ENCODE peak calls at places on chromosomes 11 and 22, in six cellular contexts. S is IMR-90, W is A549, J is right lobe of liver, A is thyroid gland, F is ovary. G is an unnamed sample.

GRCh38 chr22:32317524-32317923 is 40.1 kb upstream of the RFPL3 start:
- DNase-seq in S (no peak), W (no peak), J (peak; percentile 3), A (no peak), F (peak; percentile 2), G (no peak)

GRCh38 chr11:36818410-36818809 is 220.4 kb upstream of the RAG2 start:
- DNase-seq in S (no peak), W (no peak), J (no peak), A (no peak), F (no peak), G (peak; percentile 28)

GRCh38 chr11:58391879-58392278 is 14.8 kb downstream of the OR5B3 start:
- DNase-seq in S (peak; percentile 72), W (no peak), J (no peak), A (no peak), F (no peak), G (no peak)

GRCh38 chr11:69044111-69045013 is 4.4 kb upstream of the TPCN2 start:
- DNase-seq in S (peak; percentile 72), W (peak; percentile 80), J (peak; percentile 85), A (peak; percentile 75), F (peak; percentile 78), G (peak; percentile 77)

GRCh38 chr11:113725411-113725810 is 19.3 kb upstream of the TMPRSS5 start:
- DNase-seq in S (no peak), W (no peak), J (no peak), A (no peak), F (no peak), G (no peak)

GRCh38 chr11:65500262-65501004 is 1.6 kb downstream of the MALAT1 start:
- DNase-seq in S (peak; percentile 58), W (no peak), J (no peak), A (no peak), F (peak; percentile 62), G (no peak)

GRCh38 chr11:116822575-116822974 is 529 bp downstream of the APOA4 start:
- DNase-seq in S (no peak), W (no peak), J (no peak), A (peak; percentile 56), F (no peak), G (no peak)

GRCh38 chr22:48722661-48723060 is 1105.0 kb downstream of the BRD1 start:
- DNase-seq in S (no peak), W (no peak), J (no peak), A (no peak), F (no peak), G (no peak)

GRCh38 chr11:128279861-128280260 is 307.5 kb downstream of the ETS1 start:
- DNase-seq in S (peak; percentile 35), W (no peak), J (no peak), A (no peak), F (no peak), G (no peak)

GRCh38 chr11:17714356-17714854 is 5.0 kb upstream of the MYOD1 start:
- DNase-seq in S (no peak), W (no peak), J (no peak), A (no peak), F (no peak), G (no peak)
- TF ChIP-seq POLR2A in S (no peak), W (no peak), J (no peak), A (no peak), F (no peak), G (no peak)

GRCh38 chr22:19346677-19347265 is 55.3 kb upstream of the CLTCL1 start:
- DNase-seq in S (no peak), W (no peak), J (no peak), A (no peak), F (no peak), G (no peak)
- TF ChIP-seq POLR2A in S (no peak), W (no peak), J (no peak), A (no peak), F (no peak), G (no peak)

GRCh38 chr22:22156716-22157499 is 87.7 kb upstream of the VPREB1 start:
- DNase-seq in S (peak; percentile 73), W (peak; percentile 64), J (peak; percentile 67), A (peak; percentile 52), F (no peak), G (peak; percentile 45)
- TF ChIP-seq POLR2A in S (no peak), W (no peak), J (no peak), A (no peak), F (no peak), G (no peak)

DNA sequence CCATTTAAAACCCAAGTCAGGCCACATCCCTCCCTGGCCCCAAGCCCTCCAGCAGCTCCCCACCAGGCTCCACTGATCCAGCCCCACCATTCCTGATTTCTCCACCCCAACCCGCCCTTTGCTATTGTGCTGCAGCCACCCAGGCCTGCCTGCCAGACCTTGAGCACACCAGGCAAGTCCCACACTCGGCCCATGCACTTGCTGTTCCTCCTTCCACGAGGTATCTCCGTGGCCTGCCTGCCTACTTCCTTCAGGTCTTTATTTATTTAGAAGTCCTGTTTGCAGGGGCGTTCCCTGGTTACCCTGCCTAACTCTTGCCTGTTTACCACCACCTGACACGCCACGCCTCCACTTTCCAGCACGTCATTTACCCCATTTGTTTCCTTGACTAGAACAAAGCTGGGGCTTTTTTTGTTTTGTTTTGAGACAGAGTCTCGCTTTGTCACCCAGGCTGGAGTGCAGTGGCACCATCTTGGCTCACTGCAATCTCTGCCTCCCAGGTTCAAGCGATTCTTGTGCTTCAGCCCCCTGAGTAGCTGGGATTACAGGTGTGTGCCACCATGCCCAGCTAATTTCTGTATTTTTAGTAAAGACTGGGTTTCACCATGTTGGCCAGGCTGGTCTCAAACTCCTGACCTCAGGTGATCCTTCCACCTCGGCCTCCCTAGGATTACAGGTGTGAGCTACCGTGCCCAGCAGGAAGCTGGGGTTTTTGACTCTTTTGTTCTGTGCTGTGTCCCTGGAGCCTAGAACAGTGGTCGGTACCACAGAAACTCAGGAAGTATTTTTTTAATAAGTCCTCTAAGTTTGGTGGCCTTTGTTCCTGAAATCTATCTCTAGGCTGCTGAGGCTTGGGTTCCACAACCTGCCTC is 6.7 kb downstream of the CENPM start:
- DNase-seq in S (no peak), W (no peak), J (no peak), A (peak; percentile 40), F (no peak), G (no peak)
- TF ChIP-seq POLR2A in S (no peak), W (no peak), J (peak; percentile 20), A (no peak), F (no peak), G (no peak)